ENCODE peak calls at places on chromosome 17, in four cellular contexts. K, D, W and X are unnamed samples.

GRCh38 chr17:11309033-11309432 is 68.0 kb downstream of the SHISA6 start:
- DNase-seq in K (no peak), D (no peak), W (no peak), X (no peak)

GRCh38 chr17:5533486-5534315 is 47.3 kb downstream of the MIS12 start:
- DNase-seq in K (no peak), D (no peak), W (no peak), X (no peak)

GRCh38 chr17:3019761-3020160 is 43.6 kb downstream of the OR1D5 start:
- DNase-seq in K (no peak), D (no peak), W (no peak), X (no peak)

GRCh38 chr17:50055055-50055425 is 870 bp upstream of the ITGA3 start:
- DNase-seq in K (no peak), D (peak; percentile 47), W (no peak), X (no peak)

GRCh38 chr17:41251261-41251660 is 1.8 kb downstream of the KRTAP9-4 start:
- DNase-seq in K (no peak), D (no peak), W (no peak), X (no peak)

GRCh38 chr17:61015966-61016365 is 338.3 kb downstream of the BCAS3 start:
- DNase-seq in K (no peak), D (no peak), W (no peak), X (no peak)

GRCh38 chr17:32596666-32597065 is 109.9 kb downstream of the CDK5R1 start:
- DNase-seq in K (no peak), D (no peak), W (no peak), X (no peak)

GRCh38 chr17:17741346-17742023 is 60.2 kb downstream of the RAI1 start:
- DNase-seq in K (no peak), D (peak; percentile 68), W (peak; percentile 23), X (no peak)

GRCh38 chr17:58823051-58823525 is 67.4 kb downstream of the PPM1E start:
- DNase-seq in K (no peak), D (no peak), W (no peak), X (no peak)

GRCh38 chr17:45155483-45155882 is 6.2 kb upstream of the HEXIM2 start:
- DNase-seq in K (no peak), D (no peak), W (no peak), X (no peak)

DNA sequence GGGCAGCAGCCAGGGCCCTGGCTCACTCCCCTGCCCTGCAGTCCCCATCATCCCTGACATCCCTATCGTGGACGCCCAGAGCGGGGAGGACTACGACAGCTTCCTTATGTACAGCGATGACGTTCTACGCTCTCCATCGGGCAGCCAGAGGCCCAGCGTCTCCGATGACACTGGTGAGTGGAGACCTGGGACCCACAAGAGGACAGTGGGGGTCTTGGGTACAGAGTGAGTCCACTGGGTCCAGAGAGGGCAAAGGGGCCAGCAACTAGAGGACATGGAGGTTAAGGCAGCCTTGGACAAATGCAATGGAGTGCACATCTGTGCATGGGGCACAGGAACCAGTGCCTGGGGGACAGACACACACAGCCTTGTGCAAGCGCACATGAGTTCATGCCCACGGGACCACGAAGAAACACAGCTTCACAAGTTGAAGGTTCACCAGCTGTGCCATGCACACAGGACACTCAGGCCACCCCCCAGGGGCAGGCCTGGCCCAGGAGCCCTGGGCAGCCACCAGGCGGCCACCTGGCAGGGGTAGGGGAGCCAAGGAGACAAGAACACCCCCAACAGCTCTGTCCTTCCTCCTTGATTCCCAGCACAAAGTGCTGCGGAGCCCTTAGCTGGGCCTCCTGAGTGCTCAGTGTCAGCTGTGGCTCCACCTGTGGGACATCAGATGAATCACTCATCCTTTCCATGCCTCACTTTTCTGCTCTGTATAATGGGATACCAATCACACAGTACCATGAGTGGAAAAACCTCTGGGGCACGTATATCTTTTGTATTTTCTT is 12.4 kb downstream of the GALK1 start:
- DNase-seq in K (no peak), D (no peak), W (no peak), X (no peak)
- TF ChIP-seq CTCF in K (no peak), D (no peak), W (no peak), X (no peak)

DNA sequence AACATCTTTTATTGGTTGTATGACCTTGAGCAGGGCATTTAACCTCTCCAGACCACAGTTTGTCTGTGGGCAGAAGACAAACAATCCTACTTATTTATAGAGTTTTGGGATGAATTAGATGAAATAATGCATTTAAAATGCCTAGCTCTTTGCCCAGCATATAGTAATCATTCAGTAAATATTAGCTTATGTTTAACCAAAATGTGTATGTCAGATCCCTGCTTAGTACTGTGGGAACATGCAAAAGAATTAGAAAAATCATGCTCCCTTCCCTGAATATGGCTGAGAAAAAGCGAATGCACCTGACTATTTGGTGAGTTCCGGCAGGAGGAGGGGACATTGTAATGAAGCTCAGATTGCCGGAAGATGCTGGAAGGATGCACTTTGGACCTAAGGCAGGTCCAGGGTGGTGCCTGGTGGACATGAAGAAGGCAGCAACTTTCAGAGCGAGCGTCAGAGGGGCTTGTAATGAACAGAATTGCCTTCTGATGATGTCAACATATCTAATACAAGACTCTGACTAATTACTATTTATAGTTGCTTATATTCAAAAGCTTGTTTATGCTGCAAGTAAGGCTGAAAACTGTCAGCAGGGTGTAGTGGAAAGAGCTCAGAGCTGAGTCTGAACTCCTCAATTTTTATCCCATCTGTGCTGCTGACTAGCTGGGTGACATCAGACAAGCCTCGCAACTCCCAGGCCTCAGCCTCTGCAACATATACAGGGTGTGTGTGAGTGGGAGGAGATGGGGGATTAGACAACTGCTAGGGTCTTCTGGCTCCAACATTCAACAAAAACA is 221.2 kb downstream of the PRKCA start:
- DNase-seq in K (no peak), D (no peak), W (no peak), X (no peak)
- TF ChIP-seq CTCF in K (no peak), D (no peak), W (no peak), X (no peak)

DNA sequence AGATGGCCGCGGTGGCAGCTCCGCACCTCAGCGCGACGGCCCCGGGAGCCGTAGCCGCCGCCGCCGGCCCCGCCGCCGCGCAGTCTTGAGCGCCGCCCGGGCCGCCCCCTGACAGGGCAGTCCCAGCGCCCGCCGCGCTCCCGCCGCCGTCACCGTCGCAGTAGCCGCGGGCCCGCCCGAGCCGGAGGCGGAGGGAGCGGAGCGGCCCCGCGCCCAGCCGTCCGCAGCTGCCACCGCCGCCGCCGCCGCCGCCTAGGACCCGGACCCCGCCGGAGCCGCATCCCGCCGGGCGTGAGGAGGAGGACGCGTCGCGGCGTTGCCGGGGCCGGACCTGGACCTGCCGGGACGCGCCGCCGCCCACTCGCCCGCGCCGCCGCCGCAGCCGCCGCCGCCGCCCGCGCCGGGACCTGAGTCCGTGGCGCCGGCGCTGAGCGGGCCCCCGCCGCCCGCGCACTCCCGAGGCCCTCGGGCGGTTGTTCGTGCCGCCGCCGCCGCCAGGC is 263 bp downstream of the TNRC6C start:
- DNase-seq in K (no peak), D (peak; percentile 37), W (no peak), X (no peak)
- TF ChIP-seq CTCF in K (no peak), D (peak; percentile 8), W (no peak), X (no peak)

GRCh38 chr17:71423871-71424546 is 696.8 kb upstream of the SOX9 start:
- DNase-seq in K (no peak), D (no peak), W (no peak), X (no peak)
- TF ChIP-seq CTCF in K (no peak), D (no peak), W (no peak), X (no peak)

DNA sequence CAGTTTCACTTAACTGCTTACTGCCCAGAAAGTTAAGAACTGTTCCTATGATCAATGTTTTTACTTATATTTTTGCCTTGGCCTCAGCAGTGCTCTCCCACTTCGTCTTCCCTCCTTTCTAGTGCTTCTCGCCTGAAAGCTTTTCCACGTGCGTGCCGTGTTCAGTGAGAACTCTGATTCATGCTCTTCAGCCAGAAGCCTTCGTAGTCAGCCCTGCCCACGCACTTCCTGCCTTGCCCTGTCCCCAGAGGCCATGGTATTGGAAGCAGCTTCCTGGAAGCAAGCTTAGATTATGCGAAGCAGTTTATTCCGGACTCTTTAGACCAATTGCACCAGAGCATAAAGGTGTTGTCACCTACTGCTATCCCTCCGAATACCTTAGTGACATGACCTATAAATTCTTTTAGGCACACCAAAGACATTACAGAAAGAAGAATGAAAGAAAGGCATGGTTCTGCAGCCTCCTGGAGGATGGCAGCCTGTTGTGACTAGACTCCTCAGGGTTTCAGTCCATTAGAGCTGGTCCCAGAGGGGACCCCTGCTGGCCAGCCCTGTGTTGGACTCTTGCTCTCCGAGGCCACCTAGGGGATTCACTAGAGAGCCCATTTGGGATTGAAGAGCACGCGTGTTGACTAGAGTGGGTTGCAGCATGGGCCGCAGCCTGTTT is 105.2 kb downstream of the RPTOR start:
- DNase-seq in K (no peak), D (peak; percentile 64), W (peak; percentile 85), X (no peak)
- TF ChIP-seq CTCF in K (no peak), D (peak; percentile 43), W (peak; percentile 63), X (no peak)

GRCh38 chr17:78204387-78205123 is 9.5 kb upstream of the BIRC5 start:
- DNase-seq in K (no peak), D (no peak), W (no peak), X (no peak)

GRCh38 chr17:78202666-78203065 is 11.4 kb upstream of the BIRC5 start:
- DNase-seq in K (no peak), D (no peak), W (no peak), X (no peak)

GRCh38 chr17:78208486-78208885 is 5.6 kb upstream of the BIRC5 start:
- DNase-seq in K (no peak), D (no peak), W (no peak), X (no peak)

GRCh38 chr17:78205124-78205775 is 8.8 kb upstream of the BIRC5 start:
- DNase-seq in K (no peak), D (no peak), W (no peak), X (no peak)

GRCh38 chr17:78206298-78206697 is 7.8 kb upstream of the BIRC5 start:
- DNase-seq in K (no peak), D (no peak), W (no peak), X (no peak)
- TF ChIP-seq CTCF in K (no peak), D (no peak), W (peak; percentile 13), X (no peak)

DNA sequence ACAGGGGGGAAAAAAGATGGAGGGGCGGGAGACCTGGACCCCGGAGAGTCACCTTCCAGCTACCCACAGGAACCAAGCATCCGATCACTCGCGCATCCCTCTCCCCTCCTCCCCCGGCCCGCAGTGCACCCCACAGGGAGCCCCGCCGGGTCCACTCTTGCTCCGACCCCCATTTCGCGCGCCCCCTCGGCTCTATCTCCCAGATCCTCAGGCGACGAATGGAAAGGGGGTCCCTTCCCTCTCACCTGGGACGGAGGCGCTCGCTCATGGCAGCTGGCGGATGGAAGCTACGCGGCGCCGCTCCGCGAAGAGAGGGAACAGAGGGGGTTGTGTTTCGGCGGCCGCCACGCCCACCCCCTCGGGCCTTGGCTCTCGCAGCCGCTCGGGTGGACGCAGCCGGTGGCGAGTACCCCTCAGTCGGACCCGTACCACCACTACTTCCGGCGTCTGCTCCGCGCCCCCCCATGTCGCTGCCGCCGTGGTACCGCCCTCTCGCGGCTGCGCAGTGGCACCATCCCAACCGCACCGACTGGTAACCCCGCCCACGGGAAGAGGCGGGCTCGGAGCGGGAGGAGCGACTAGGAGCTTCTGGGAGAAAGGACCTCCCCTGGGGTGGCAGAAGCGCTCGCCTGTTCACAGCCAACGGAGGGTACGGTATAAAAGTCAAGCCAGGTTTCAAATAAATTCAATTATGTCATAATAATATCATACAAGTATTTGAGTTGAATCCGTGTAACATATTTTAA is 29.7 kb downstream of the CPSF4L start:
- DNase-seq in K (peak; percentile 97), D (peak; percentile 94), W (peak; percentile 97), X (peak; percentile 100)
- TF ChIP-seq CTCF in K (no peak), D (peak; percentile 55), W (peak; percentile 18), X (no peak)